ENCODE peak calls at places on chromosomes 11 and 22, in four cellular contexts. D is WTC11, E is GM12878, Z is HepG2. K is an unnamed sample.

GRCh38 chr11:81963018-81963417 is 770.6 kb downstream of the FAM181B start:
- DNase-seq in D (no peak), E (no peak), Z (peak; percentile 2), K (peak; percentile 6)

GRCh38 chr22:30968015-30968923 is at the start of gene MORC2:
- DNase-seq in D (peak; percentile 72), E (no peak), Z (peak; percentile 58), K (peak; percentile 85)

GRCh38 chr11:116791002-116791812 is 472 bp downstream of the APOA5 start:
- DNase-seq in D (peak; percentile 95), E (no peak), Z (peak; percentile 73), K (peak; percentile 86)

GRCh38 chr22:19522190-19522880 is 1.9 kb downstream of the CLDN5 start:
- DNase-seq in D (no peak), E (no peak), Z (no peak), K (peak; percentile 53)

GRCh38 chr11:77411238-77411637 is 62.7 kb downstream of the PAK1 start:
- DNase-seq in D (no peak), E (no peak), Z (no peak), K (no peak)

GRCh38 chr22:46062971-46063631 is 86.1 kb upstream of the WNT7B start:
- DNase-seq in D (peak; percentile 5), E (no peak), Z (no peak), K (no peak)

GRCh38 chr22:45638834-45639746 is 32.5 kb upstream of the ATXN10 start:
- DNase-seq in D (no peak), E (no peak), Z (peak; percentile 57), K (peak; percentile 56)

GRCh38 chr11:20397281-20397680 is 9.8 kb downstream of the PRMT3 start:
- DNase-seq in D (no peak), E (no peak), Z (peak; percentile 35), K (peak; percentile 16)

GRCh38 chr22:41338614-41339212 is 37.4 kb downstream of the ZC3H7B start:
- DNase-seq in D (no peak), E (no peak), Z (no peak), K (no peak)

GRCh38 chr11:107182983-107183382 is 164.7 kb upstream of the GUCY1A2 start:
- DNase-seq in D (no peak), E (no peak), Z (no peak), K (no peak)

GRCh38 chr22:35352214-35353111 is 28.4 kb upstream of the HMOX1 start:
- DNase-seq in D (peak; percentile 67), E (no peak), Z (peak; percentile 45), K (peak; percentile 19)

GRCh38 chr22:45585437-45585755 is 82.7 kb downstream of the FBLN1 start:
- DNase-seq in D (no peak), E (no peak), Z (no peak), K (no peak)

GRCh38 chr22:20885557-20886323 is 26.9 kb downstream of the SNAP29 start:
- DNase-seq in D (peak; percentile 89), E (no peak), Z (peak; percentile 85), K (peak; percentile 97)

GRCh38 chr11:29623144-29623722 is 393.6 kb downstream of the KCNA4 start:
- DNase-seq in D (peak; percentile 78), E (no peak), Z (no peak), K (no peak)

GRCh38 chr22:40597541-40598453 is 38.7 kb downstream of the MRTFA start:
- DNase-seq in D (no peak), E (no peak), Z (no peak), K (no peak)

GRCh38 chr22:37154925-37155712 is 5.4 kb upstream of the IL2RB start:
- DNase-seq in D (no peak), E (no peak), Z (no peak), K (no peak)

GRCh38 chr11:126105748-126106080 is 43.0 kb upstream of the CDON start:
- DNase-seq in D (no peak), E (no peak), Z (no peak), K (no peak)

GRCh38 chr22:47366026-47366767 is 603.7 kb downstream of the TBC1D22A start:
- DNase-seq in D (no peak), E (no peak), Z (no peak), K (no peak)

GRCh38 chr11:102421262-102421661 is 31.3 kb downstream of the TMEM123 start:
- DNase-seq in D (no peak), E (no peak), Z (no peak), K (no peak)

GRCh38 chr11:86464509-86465221 is 90.0 kb downstream of the CCDC81 start:
- DNase-seq in D (no peak), E (no peak), Z (no peak), K (no peak)

GRCh38 chr11:134252539-134253188 is 488 bp downstream of the THYN1 start:
- DNase-seq in D (peak; percentile 29), E (no peak), Z (no peak), K (no peak)
- TF ChIP-seq TCF7 in D (no peak), E (no peak), Z (no peak), K (no peak)

GRCh38 chr11:92180226-92180625 is 44.4 kb upstream of the FAT3 start:
- DNase-seq in D (no peak), E (no peak), Z (no peak), K (no peak)

GRCh38 chr11:92180664-92181251 is 43.9 kb upstream of the FAT3 start:
- DNase-seq in D (no peak), E (no peak), Z (no peak), K (no peak)
- TF ChIP-seq TCF7 in D (no peak), E (no peak), Z (no peak), K (no peak)

GRCh38 chr11:100602716-100603115 is 84.4 kb upstream of the ARHGAP42 start:
- DNase-seq in D (no peak), E (no peak), Z (no peak), K (no peak)
- TF ChIP-seq TCF7 in D (no peak), E (no peak), Z (no peak), K (no peak)

DNA sequence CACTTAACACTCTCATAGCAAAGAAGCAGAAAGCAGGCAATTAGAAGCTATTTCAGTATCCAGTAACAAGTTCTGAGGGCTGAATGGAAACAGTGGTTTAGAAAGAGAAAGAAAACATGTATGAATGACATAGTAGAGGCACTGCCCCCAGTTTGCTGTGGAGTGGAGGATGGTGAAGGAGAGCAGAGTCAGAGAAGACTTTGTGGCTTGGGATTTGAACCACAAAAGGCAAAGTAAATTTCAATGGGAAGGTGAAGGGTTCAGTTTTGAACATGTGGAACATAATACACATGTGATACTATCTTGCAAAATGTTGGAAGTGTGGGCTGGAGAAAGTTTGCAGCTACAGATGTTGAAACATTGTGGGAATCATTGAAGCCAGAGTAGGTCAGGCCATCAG is 81.4 kb downstream of the SNX19 start:
- DNase-seq in D (no peak), E (no peak), Z (no peak), K (no peak)
- TF ChIP-seq TCF7 in D (no peak), E (no peak), Z (no peak), K (no peak)

GRCh38 chr22:33776491-33776890 is 143.8 kb downstream of the LARGE1 start:
- DNase-seq in D (no peak), E (no peak), Z (no peak), K (no peak)
- TF ChIP-seq TCF7 in D (no peak), E (no peak), Z (no peak), K (no peak)

GRCh38 chr11:69380921-69381581 is 87.1 kb downstream of the MYEOV start:
- DNase-seq in D (no peak), E (no peak), Z (no peak), K (no peak)
- TF ChIP-seq TCF7 in D (no peak), E (no peak), Z (no peak), K (no peak)

GRCh38 chr11:113546757-113547507 is 71.7 kb upstream of the DRD2 start:
- DNase-seq in D (no peak), E (no peak), Z (no peak), K (peak; percentile 16)
- TF ChIP-seq TCF7 in D (no peak), E (no peak), Z (no peak), K (no peak)

GRCh38 chr11:31397239-31397834 is 27.7 kb downstream of the DNAJC24 start:
- DNase-seq in D (no peak), E (no peak), Z (peak; percentile 18), K (peak; percentile 30)
- TF ChIP-seq TCF7 in D (no peak), E (no peak), Z (no peak), K (no peak)

GRCh38 chr11:76067099-76067498 is 139.2 kb downstream of the WNT11 start:
- DNase-seq in D (no peak), E (no peak), Z (no peak), K (no peak)
- TF ChIP-seq TCF7 in D (no peak), E (no peak), Z (no peak), K (no peak)

DNA sequence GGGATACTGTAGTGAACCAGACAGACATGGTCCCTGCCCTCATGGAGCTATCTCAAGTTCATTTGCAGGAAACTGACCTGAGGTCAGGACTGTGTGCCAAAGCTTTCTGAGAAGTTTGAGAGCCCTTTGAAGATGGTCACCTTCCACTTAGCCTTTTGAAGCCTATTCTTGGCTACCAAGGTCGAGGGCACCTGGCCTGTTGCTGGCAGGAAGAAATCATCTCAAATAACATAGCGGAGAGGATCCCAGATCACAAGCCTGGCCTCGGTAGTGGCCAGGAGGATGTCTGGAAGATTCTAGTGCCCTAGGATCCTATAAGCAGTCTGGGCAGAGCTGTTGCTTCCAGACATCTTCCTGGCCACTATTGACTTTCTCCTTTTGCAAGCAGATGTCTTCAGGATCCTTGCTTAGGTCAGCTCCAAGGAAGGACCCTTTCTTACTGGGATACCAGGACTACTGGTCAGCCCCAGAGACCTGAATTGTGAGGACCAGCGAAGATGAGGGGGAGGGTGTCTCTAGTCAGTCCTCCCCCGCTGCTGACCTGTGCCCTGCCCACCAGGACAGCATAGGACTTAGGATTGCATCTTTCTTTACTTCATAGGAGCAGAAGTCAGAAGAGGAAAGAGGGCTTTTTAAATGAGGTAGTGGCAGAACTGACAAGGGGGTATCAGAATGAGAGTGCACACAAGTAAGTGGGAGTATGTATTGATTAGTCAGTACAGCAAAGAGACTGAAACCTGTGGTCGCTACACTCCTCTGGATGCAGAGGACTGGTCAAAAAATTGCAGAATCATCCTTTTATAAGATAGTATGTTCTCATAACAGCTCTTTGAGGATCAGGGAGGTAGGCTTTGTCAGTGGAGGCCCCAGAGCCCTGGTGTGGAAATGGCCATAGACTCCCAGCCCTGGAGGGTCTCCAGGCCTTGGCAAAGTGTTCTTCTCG is 94.8 kb downstream of the TEAD1 start:
- DNase-seq in D (no peak), E (no peak), Z (no peak), K (peak; percentile 20)
- TF ChIP-seq TCF7 in D (no peak), E (no peak), Z (no peak), K (no peak)